ENCODE peak calls at places on chromosomes 16 and 17, in six cellular contexts. X, P, C, L, H and N are unnamed samples.

GRCh38 chr16:75064403-75065148 is 52.0 kb downstream of the LDHD start:
- DNase-seq in X (no peak), P (no peak), C (no peak), L (no peak), H (no peak), N (no peak)

GRCh38 chr17:77460514-77461046 is 319.8 kb downstream of the SEC14L1 start:
- DNase-seq in X (no peak), P (no peak), C (no peak), L (no peak), H (no peak), N (no peak)

GRCh38 chr16:53829186-53829747 is 125.3 kb downstream of the FTO start:
- DNase-seq in X (no peak), P (peak; percentile 25), C (no peak), L (no peak), H (no peak), N (no peak)

GRCh38 chr17:74892974-74893911 is at the start of gene FADS6:
- DNase-seq in X (no peak), P (no peak), C (no peak), L (no peak), H (no peak), N (no peak)

GRCh38 chr16:83098536-83098935 is 471.8 kb downstream of the CDH13 start:
- DNase-seq in X (no peak), P (no peak), C (no peak), L (no peak), H (no peak), N (no peak)

GRCh38 chr16:7509919-7510705 is 177.5 kb downstream of the RBFOX1 start:
- DNase-seq in X (no peak), P (no peak), C (no peak), L (no peak), H (no peak), N (no peak)

GRCh38 chr17:4162775-4163498 is 19.9 kb downstream of the CYB5D2 start:
- DNase-seq in X (no peak), P (peak; percentile 42), C (no peak), L (no peak), H (no peak), N (no peak)

GRCh38 chr17:40034426-40035161 is 19.4 kb downstream of the CSF3 start:
- DNase-seq in X (no peak), P (no peak), C (no peak), L (no peak), H (no peak), N (no peak)

GRCh38 chr16:78684040-78684611 is 584.7 kb downstream of the WWOX start:
- DNase-seq in X (peak; percentile 54), P (peak; percentile 97), C (no peak), L (no peak), H (no peak), N (no peak)

GRCh38 chr16:14455577-14455976 is 174.5 kb downstream of the PARN start:
- DNase-seq in X (peak; percentile 38), P (no peak), C (no peak), L (no peak), H (no peak), N (no peak)

GRCh38 chr17:74125160-74125559 is 78.3 kb upstream of the RPL38 start:
- DNase-seq in X (peak; percentile 26), P (no peak), C (no peak), L (no peak), H (no peak), N (no peak)

GRCh38 chr17:65314212-65314611 is 177.0 kb downstream of the RGS9 start:
- DNase-seq in X (no peak), P (no peak), C (no peak), L (no peak), H (no peak), N (no peak)

GRCh38 chr16:82801361-82801760 is 174.6 kb downstream of the CDH13 start:
- DNase-seq in X (no peak), P (no peak), C (no peak), L (no peak), H (no peak), N (no peak)

GRCh38 chr17:78951967-78952551 is 26.9 kb upstream of the TIMP2 start:
- DNase-seq in X (no peak), P (peak; percentile 47), C (no peak), L (no peak), H (peak; percentile 74), N (no peak)

GRCh38 chr17:62653831-62654829 is 26.7 kb downstream of the MRC2 start:
- DNase-seq in X (peak; percentile 52), P (peak; percentile 66), C (no peak), L (no peak), H (peak; percentile 92), N (no peak)

GRCh38 chr17:6775871-6776405 is at the start of gene FBXO39:
- DNase-seq in X (no peak), P (peak; percentile 24), C (no peak), L (no peak), H (peak; percentile 52), N (no peak)

GRCh38 chr16:66091462-66091861 is 275.0 kb upstream of the CDH5 start:
- DNase-seq in X (no peak), P (peak; percentile 56), C (no peak), L (no peak), H (no peak), N (no peak)

GRCh38 chr17:82300707-82301270 is 16.6 kb downstream of the CD7 start:
- DNase-seq in X (no peak), P (peak; percentile 76), C (peak; percentile 71), L (no peak), H (peak; percentile 71), N (peak; percentile 77)

GRCh38 chr17:16033729-16034349 is 34.2 kb downstream of the TTC19 start:
- DNase-seq in X (no peak), P (no peak), C (no peak), L (no peak), H (no peak), N (no peak)

GRCh38 chr16:12440233-12440530 is 363.5 kb downstream of the CPPED1 start:
- DNase-seq in X (no peak), P (peak; percentile 37), C (no peak), L (no peak), H (no peak), N (no peak)

GRCh38 chr16:28231763-28232162 is 20.0 kb upstream of the XPO6 start:
- DNase-seq in X (no peak), P (no peak), C (no peak), L (no peak), H (no peak), N (no peak)

GRCh38 chr17:17750881-17751280 is 69.6 kb downstream of the RAI1 start:
- DNase-seq in X (no peak), P (no peak), C (no peak), L (no peak), H (no peak), N (no peak)

GRCh38 chr17:67194134-67194533 is 50.9 kb downstream of the HELZ start:
- DNase-seq in X (peak; percentile 69), P (peak; percentile 41), C (no peak), L (peak; percentile 69), H (no peak), N (no peak)

GRCh38 chr16:78639775-78640174 is 540.3 kb downstream of the WWOX start:
- DNase-seq in X (no peak), P (no peak), C (no peak), L (no peak), H (no peak), N (no peak)

GRCh38 chr17:28368915-28369683 is 1.0 kb downstream of the VTN start:
- DNase-seq in X (no peak), P (no peak), C (no peak), L (no peak), H (no peak), N (no peak)

GRCh38 chr16:87635541-87636049 is 33.3 kb downstream of the JPH3 start:
- DNase-seq in X (peak; percentile 67), P (peak; percentile 11), C (peak; percentile 71), L (no peak), H (peak; percentile 75), N (no peak)
- TF ChIP-seq CTCF in X (peak; percentile 86), P (peak; percentile 45), C (peak; percentile 79), L (peak; percentile 74), H (peak; percentile 38), N (peak; percentile 16)

DNA sequence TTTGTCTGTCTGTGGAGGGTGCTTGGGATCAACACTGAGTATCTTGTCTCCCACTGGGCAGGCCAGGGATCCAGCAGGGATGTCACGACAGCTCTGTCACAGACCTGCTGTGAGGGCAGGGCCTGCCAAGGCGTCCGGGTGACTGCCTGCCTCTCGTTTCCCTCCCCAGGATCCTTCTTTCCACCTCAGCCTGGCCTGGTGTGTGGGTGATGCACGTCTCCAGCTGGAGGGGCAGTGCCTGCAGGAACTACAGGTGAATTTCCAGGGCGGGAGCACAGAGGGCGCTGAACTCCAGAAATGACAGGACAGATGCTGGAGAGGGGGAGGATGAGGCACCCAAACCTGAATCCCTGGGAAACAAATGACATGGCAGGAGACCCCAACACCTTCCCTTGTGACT is 6.8 kb upstream of the MMP15 start:
- DNase-seq in X (no peak), P (no peak), C (no peak), L (no peak), H (no peak), N (no peak)
- TF ChIP-seq CTCF in X (no peak), P (no peak), C (no peak), L (no peak), H (no peak), N (no peak)

DNA sequence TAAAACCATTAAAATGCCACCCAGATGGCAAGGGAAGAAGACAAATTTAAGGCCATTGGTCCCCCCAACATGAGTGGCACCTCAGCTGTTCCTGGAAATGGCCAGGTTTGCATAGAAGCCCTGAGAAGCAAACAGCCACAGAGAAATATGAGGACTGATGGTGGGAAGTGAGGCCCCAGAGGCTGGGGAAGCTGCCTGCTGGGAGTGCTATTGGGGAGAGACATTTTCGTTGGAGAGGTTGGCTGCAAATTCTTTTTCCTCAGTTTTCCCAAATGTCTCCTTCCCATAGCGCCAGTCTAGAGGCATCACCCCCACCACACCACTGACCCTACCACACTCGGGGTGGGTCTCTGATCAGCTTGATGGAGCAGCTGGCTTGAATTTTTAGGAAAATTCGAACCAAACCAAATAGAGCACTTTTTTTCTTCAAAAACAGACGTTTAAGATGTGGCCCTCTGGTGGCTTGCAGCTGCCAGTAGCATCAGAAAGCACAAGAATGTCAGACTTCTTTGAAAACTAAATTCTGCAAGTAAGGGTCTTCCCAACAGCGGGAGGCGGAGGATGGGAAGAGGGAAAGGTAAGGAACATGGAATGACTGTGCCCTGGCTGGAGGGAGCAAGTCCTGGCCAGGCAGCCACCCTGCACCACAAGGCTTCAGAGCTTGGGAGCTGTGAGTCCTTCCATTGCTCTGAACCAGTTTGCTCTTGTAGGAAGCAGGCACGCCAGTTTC is 13.2 kb upstream of the SLC12A3 start:
- DNase-seq in X (no peak), P (peak; percentile 49), C (no peak), L (no peak), H (peak; percentile 35), N (no peak)
- TF ChIP-seq CTCF in X (peak; percentile 74), P (peak; percentile 62), C (no peak), L (peak; percentile 52), H (no peak), N (no peak)

DNA sequence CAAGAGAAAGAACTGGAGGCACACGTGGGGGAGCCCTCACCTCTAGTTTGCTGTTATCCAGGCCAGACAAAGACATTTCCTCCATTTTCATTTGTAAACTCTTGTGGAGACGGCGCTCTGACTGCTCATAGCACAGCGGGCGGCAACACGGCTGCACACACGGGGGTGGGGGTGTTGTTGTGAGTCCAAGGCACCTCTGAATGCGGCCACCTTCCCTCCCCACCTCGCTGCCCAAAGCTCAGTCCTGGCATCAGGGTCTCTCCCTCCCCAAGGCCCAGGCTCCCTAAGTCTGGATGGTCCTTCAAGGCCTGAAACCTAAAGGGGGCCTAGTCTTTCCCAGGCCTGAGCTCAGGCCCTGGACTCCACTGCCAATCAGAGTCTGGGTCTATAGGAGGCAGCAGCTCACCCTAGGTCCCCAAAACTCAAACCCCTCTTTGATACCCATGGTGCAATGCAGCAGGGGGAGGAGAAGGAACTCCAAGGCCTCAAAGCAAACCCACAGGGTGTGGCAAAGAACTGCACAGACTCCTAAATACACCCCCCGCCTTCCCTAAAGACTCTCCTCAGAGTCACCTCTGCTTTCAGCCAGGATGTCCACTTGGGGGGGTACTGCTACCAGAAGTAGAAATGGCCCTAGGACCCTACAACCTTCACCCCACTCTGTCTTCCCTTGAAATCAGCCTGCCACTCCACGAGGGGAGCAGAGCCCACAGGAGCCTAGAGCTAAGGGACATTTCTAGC is 1.5 kb downstream of the ATXN7L3 start:
- DNase-seq in X (no peak), P (peak; percentile 53), C (peak; percentile 35), L (no peak), H (peak; percentile 48), N (no peak)
- TF ChIP-seq CTCF in X (no peak), P (peak; percentile 13), C (no peak), L (no peak), H (no peak), N (no peak)